ENCODE peak calls at places on chromosomes 11 and 22, in seven cellular contexts. One of them, this sample, is unnamed. For H3K27me3, the result is how much of the 10 kb centered on the place peaks cover.

GRCh38 chr22:42942351-42942750 is 72.6 kb downstream of the PACSIN2 start:
- DNase-seq in heart left ventricle: no peak
- DNase-seq in PC-3: no peak
- DNase-seq in uterus: no peak
- DNase-seq in right atrium auricular region: no peak
- DNase-seq in fibroblast of lung: no peak
- DNase-seq in brain microvascular endothelial cell: no peak
- DNase-seq in this sample: no peak

GRCh38 chr11:45455536-45455935 is 169.4 kb upstream of the SYT13 start:
- DNase-seq in PC-3: no peak
- DNase-seq in brain microvascular endothelial cell: no peak
- DNase-seq in fibroblast of lung: peak
- DNase-seq in uterus: no peak
- DNase-seq in heart left ventricle: no peak
- DNase-seq in right atrium auricular region: no peak
- DNase-seq in this sample: no peak

GRCh38 chr11:133215529-133216230 is 316.6 kb downstream of the OPCML start:
- DNase-seq in brain microvascular endothelial cell: no peak
- DNase-seq in heart left ventricle: no peak
- DNase-seq in fibroblast of lung: no peak
- DNase-seq in PC-3: no peak
- DNase-seq in uterus: no peak
- DNase-seq in right atrium auricular region: peak
- DNase-seq in this sample: no peak

GRCh38 chr11:45336136-45336535 is 50.0 kb upstream of the SYT13 start:
- DNase-seq in fibroblast of lung: no peak
- DNase-seq in heart left ventricle: no peak
- DNase-seq in right atrium auricular region: no peak
- DNase-seq in PC-3: no peak
- DNase-seq in brain microvascular endothelial cell: no peak
- DNase-seq in uterus: no peak
- DNase-seq in this sample: peak

GRCh38 chr22:19492504-19493174 is 12.9 kb downstream of the CDC45 start:
- DNase-seq in right atrium auricular region: no peak
- DNase-seq in uterus: no peak
- DNase-seq in PC-3: no peak
- DNase-seq in heart left ventricle: no peak
- DNase-seq in fibroblast of lung: no peak
- DNase-seq in brain microvascular endothelial cell: no peak
- DNase-seq in this sample: no peak

GRCh38 chr11:119361056-119361787 is 14.7 kb upstream of the MFRP start:
- DNase-seq in brain microvascular endothelial cell: peak
- DNase-seq in uterus: peak
- DNase-seq in PC-3: peak
- DNase-seq in fibroblast of lung: peak
- DNase-seq in right atrium auricular region: no peak
- DNase-seq in heart left ventricle: peak
- DNase-seq in this sample: no peak

GRCh38 chr11:112795142-112795815 is 165.9 kb upstream of the NCAM1 start:
- DNase-seq in PC-3: peak
- DNase-seq in right atrium auricular region: no peak
- DNase-seq in fibroblast of lung: peak
- DNase-seq in brain microvascular endothelial cell: peak
- DNase-seq in uterus: no peak
- DNase-seq in heart left ventricle: no peak
- DNase-seq in this sample: no peak

GRCh38 chr11:37504925-37505324 is 906.9 kb upstream of the RAG2 start:
- DNase-seq in PC-3: peak
- DNase-seq in uterus: no peak
- DNase-seq in fibroblast of lung: peak
- DNase-seq in brain microvascular endothelial cell: peak
- DNase-seq in right atrium auricular region: no peak
- DNase-seq in heart left ventricle: no peak
- DNase-seq in this sample: no peak

GRCh38 chr11:45185228-45185729 is 38.8 kb downstream of the PRDM11 start:
- DNase-seq in fibroblast of lung: no peak
- DNase-seq in PC-3: no peak
- DNase-seq in uterus: no peak
- DNase-seq in right atrium auricular region: no peak
- DNase-seq in brain microvascular endothelial cell: no peak
- DNase-seq in heart left ventricle: no peak
- DNase-seq in this sample: no peak

GRCh38 chr11:120532511-120533196 is 21.1 kb downstream of the GRIK4 start:
- DNase-seq in uterus: no peak
- DNase-seq in right atrium auricular region: no peak
- DNase-seq in brain microvascular endothelial cell: no peak
- DNase-seq in PC-3: no peak
- DNase-seq in heart left ventricle: no peak
- DNase-seq in fibroblast of lung: peak
- DNase-seq in this sample: no peak

GRCh38 chr11:68137833-68138232 is 16.6 kb upstream of the CHKA start:
- DNase-seq in right atrium auricular region: no peak
- DNase-seq in heart left ventricle: no peak
- DNase-seq in fibroblast of lung: no peak
- DNase-seq in PC-3: no peak
- DNase-seq in uterus: no peak
- DNase-seq in brain microvascular endothelial cell: no peak
- DNase-seq in this sample: no peak

GRCh38 chr22:35021166-35021565 is 44.8 kb upstream of the ISX start:
- DNase-seq in right atrium auricular region: no peak
- DNase-seq in brain microvascular endothelial cell: no peak
- DNase-seq in uterus: no peak
- DNase-seq in PC-3: peak
- DNase-seq in heart left ventricle: no peak
- DNase-seq in fibroblast of lung: no peak
- DNase-seq in this sample: no peak

GRCh38 chr11:66011239-66011784 is 496 bp upstream of the CST6 start:
- DNase-seq in PC-3: peak
- DNase-seq in heart left ventricle: no peak
- DNase-seq in right atrium auricular region: no peak
- DNase-seq in uterus: no peak
- DNase-seq in fibroblast of lung: no peak
- DNase-seq in brain microvascular endothelial cell: peak
- DNase-seq in this sample: no peak

GRCh38 chr11:116791002-116791812 is 472 bp downstream of the APOA5 start:
- DNase-seq in uterus: peak
- DNase-seq in heart left ventricle: peak
- DNase-seq in right atrium auricular region: peak
- DNase-seq in brain microvascular endothelial cell: peak
- DNase-seq in PC-3: peak
- DNase-seq in fibroblast of lung: peak
- DNase-seq in this sample: no peak

GRCh38 chr11:10551845-10552352 is 10.9 kb upstream of the RNF141 start:
- DNase-seq in right atrium auricular region: no peak
- DNase-seq in uterus: no peak
- DNase-seq in PC-3: no peak
- DNase-seq in brain microvascular endothelial cell: no peak
- DNase-seq in fibroblast of lung: no peak
- DNase-seq in heart left ventricle: no peak
- DNase-seq in this sample: no peak

GRCh38 chr11:36027731-36028130 is 83.9 kb downstream of the LDLRAD3 start:
- DNase-seq in heart left ventricle: no peak
- DNase-seq in uterus: peak
- DNase-seq in PC-3: no peak
- DNase-seq in right atrium auricular region: no peak
- DNase-seq in brain microvascular endothelial cell: no peak
- DNase-seq in fibroblast of lung: no peak
- DNase-seq in this sample: no peak

GRCh38 chr11:97943493-97943892 is 1077.3 kb upstream of the CNTN5 start:
- DNase-seq in right atrium auricular region: no peak
- DNase-seq in fibroblast of lung: no peak
- DNase-seq in PC-3: no peak
- DNase-seq in brain microvascular endothelial cell: no peak
- DNase-seq in uterus: no peak
- DNase-seq in heart left ventricle: no peak
- DNase-seq in this sample: no peak
- TF ChIP-seq CTCF in right atrium auricular region: no peak
- TF ChIP-seq CTCF in fibroblast of lung: no peak
- TF ChIP-seq CTCF in PC-3: no peak
- TF ChIP-seq CTCF in brain microvascular endothelial cell: no peak
- TF ChIP-seq CTCF in uterus: no peak
- TF ChIP-seq CTCF in heart left ventricle: no peak
- TF ChIP-seq CTCF in this sample: no peak

GRCh38 chr11:19433791-19434190 is 193.0 kb upstream of the E2F8 start:
- DNase-seq in fibroblast of lung: no peak
- DNase-seq in uterus: no peak
- DNase-seq in right atrium auricular region: no peak
- DNase-seq in PC-3: no peak
- DNase-seq in heart left ventricle: no peak
- DNase-seq in brain microvascular endothelial cell: no peak
- DNase-seq in this sample: peak
- H3K27me3 ChIP-seq in fibroblast of lung: under half
- H3K27me3 ChIP-seq in uterus: under half
- H3K27me3 ChIP-seq in right atrium auricular region: under half
- H3K27me3 ChIP-seq in PC-3: under half
- H3K27me3 ChIP-seq in heart left ventricle: under half
- H3K27me3 ChIP-seq in brain microvascular endothelial cell: under half
- H3K27me3 ChIP-seq in this sample: under half

DNA sequence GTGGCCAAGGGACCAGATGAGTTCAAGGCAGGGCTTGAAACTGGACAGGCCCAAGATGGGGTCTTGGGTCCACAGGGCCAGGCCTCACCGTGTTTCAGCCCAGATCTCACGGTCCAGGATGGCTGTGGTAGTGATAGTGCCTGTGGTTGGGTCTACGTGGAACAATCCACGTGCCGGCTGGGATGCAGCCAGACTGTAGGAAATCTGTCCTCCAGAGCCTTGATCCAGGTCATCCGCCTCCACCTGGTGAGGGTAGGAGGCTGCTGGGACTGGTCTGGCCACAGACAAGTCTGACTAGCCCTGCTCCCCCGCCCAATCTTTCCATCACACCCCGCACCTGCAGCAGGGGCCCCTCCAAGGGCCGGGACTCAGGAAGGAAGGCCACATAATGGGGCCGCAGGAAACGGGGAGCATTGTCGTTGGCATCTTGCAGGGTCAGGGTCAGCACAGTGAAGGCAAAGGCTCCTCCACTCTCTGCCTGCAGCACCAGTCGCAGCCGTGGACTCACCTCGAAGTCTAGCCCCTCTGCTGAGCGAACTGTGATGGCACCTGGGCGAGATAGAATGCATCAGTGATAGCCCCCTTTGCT is 6.7 kb upstream of the TPP1 start:
- DNase-seq in right atrium auricular region: no peak
- DNase-seq in uterus: no peak
- DNase-seq in PC-3: no peak
- DNase-seq in fibroblast of lung: no peak
- DNase-seq in heart left ventricle: no peak
- DNase-seq in brain microvascular endothelial cell: no peak
- DNase-seq in this sample: no peak
- TF ChIP-seq CTCF in right atrium auricular region: no peak
- TF ChIP-seq CTCF in uterus: no peak
- TF ChIP-seq CTCF in PC-3: no peak
- TF ChIP-seq CTCF in fibroblast of lung: no peak
- TF ChIP-seq CTCF in heart left ventricle: no peak
- TF ChIP-seq CTCF in brain microvascular endothelial cell: no peak
- TF ChIP-seq CTCF in this sample: no peak

GRCh38 chr22:41911292-41911611 is 3.6 kb downstream of the SHISA8 start:
- DNase-seq in heart left ventricle: no peak
- DNase-seq in uterus: no peak
- DNase-seq in PC-3: no peak
- DNase-seq in brain microvascular endothelial cell: no peak
- DNase-seq in right atrium auricular region: no peak
- DNase-seq in fibroblast of lung: no peak
- DNase-seq in this sample: no peak
- H3K27me3 ChIP-seq in heart left ventricle: under half
- H3K27me3 ChIP-seq in uterus: under half
- H3K27me3 ChIP-seq in PC-3: under half
- H3K27me3 ChIP-seq in brain microvascular endothelial cell: half or more
- H3K27me3 ChIP-seq in right atrium auricular region: under half
- H3K27me3 ChIP-seq in fibroblast of lung: half or more
- H3K27me3 ChIP-seq in this sample: half or more

GRCh38 chr22:37635157-37635556 is 4.3 kb upstream of the SH3BP1 start:
- DNase-seq in PC-3: no peak
- DNase-seq in brain microvascular endothelial cell: no peak
- DNase-seq in fibroblast of lung: no peak
- DNase-seq in heart left ventricle: no peak
- DNase-seq in uterus: no peak
- DNase-seq in right atrium auricular region: no peak
- DNase-seq in this sample: no peak
- TF ChIP-seq CTCF in PC-3: no peak
- TF ChIP-seq CTCF in brain microvascular endothelial cell: no peak
- TF ChIP-seq CTCF in fibroblast of lung: no peak
- TF ChIP-seq CTCF in heart left ventricle: no peak
- TF ChIP-seq CTCF in uterus: no peak
- TF ChIP-seq CTCF in right atrium auricular region: no peak
- TF ChIP-seq CTCF in this sample: no peak

DNA sequence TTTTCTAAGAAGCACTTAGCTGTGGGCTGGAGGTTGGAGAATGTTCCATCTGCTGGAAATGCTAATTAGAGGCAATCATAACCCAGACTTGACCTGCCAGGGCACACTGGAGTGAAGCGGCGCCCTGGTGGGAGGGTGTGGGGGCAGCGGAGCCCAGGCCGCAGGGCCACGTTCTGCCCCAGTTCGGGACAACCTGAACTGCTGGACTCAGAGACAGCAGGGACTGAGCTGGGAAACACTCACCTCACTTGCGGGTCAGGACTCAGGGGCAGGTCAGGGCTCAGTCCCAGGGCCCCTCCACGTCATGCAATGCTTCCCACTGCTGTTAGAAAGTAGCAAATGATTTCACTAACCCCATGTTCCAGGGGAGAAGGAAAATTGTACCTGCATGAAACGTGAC is 316.4 kb downstream of the NTM start:
- DNase-seq in heart left ventricle: no peak
- DNase-seq in fibroblast of lung: no peak
- DNase-seq in PC-3: no peak
- DNase-seq in brain microvascular endothelial cell: no peak
- DNase-seq in uterus: no peak
- DNase-seq in right atrium auricular region: no peak
- DNase-seq in this sample: no peak
- H3K27me3 ChIP-seq in heart left ventricle: under half
- H3K27me3 ChIP-seq in fibroblast of lung: under half
- H3K27me3 ChIP-seq in PC-3: half or more
- H3K27me3 ChIP-seq in brain microvascular endothelial cell: under half
- H3K27me3 ChIP-seq in uterus: under half
- H3K27me3 ChIP-seq in right atrium auricular region: under half
- H3K27me3 ChIP-seq in this sample: under half

DNA sequence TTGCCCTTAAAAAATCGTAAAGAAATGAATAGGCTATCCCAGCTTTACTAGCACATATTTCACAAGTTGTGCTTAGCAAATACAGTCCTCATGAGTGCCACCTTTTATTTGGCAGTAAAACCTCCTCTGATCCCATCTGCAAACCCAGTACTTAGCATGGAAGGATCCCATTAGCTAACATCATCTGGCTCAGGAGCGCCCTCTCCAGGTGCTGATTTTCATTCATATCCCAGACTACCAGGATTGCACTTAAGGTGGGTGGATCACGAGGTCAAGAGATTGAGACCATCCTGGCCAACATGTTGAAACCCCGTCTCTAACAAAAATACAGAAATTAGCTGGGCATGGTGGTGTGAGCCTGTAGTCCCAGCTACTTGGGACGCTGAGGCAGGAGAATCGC is 76.1 kb upstream of the PAX6 start:
- DNase-seq in right atrium auricular region: no peak
- DNase-seq in fibroblast of lung: no peak
- DNase-seq in heart left ventricle: no peak
- DNase-seq in uterus: no peak
- DNase-seq in brain microvascular endothelial cell: no peak
- DNase-seq in PC-3: peak
- DNase-seq in this sample: no peak
- TF ChIP-seq CTCF in right atrium auricular region: no peak
- TF ChIP-seq CTCF in fibroblast of lung: peak
- TF ChIP-seq CTCF in heart left ventricle: no peak
- TF ChIP-seq CTCF in uterus: no peak
- TF ChIP-seq CTCF in brain microvascular endothelial cell: peak
- TF ChIP-seq CTCF in PC-3: peak
- TF ChIP-seq CTCF in this sample: no peak

This sample was measured in esophagus muscularis mucosa.